ENCODE peak calls at places on chromosomes 5 and 9, in four cellular contexts. One of them, this sample, is unnamed.

GRCh38 chr9:28365736-28366135 is 792.5 kb upstream of the C9orf72 start:
- DNase-seq in foreskin fibroblast: no peak
- DNase-seq in AG10803: no peak
- DNase-seq in testis: no peak
- DNase-seq in this sample: no peak

GRCh38 chr5:34684281-34684979 is 28.3 kb downstream of the RAI14 start:
- DNase-seq in foreskin fibroblast: no peak
- DNase-seq in AG10803: peak
- DNase-seq in testis: no peak
- DNase-seq in this sample: no peak

GRCh38 chr9:38284768-38285080 is 107.8 kb upstream of the ALDH1B1 start:
- DNase-seq in foreskin fibroblast: no peak
- DNase-seq in AG10803: no peak
- DNase-seq in testis: no peak
- DNase-seq in this sample: no peak

GRCh38 chr5:126007841-126008240 is 415.4 kb upstream of the GRAMD2B start:
- DNase-seq in AG10803: no peak
- DNase-seq in foreskin fibroblast: peak
- DNase-seq in testis: no peak
- DNase-seq in this sample: no peak

GRCh38 chr9:72509053-72509452 is 12.4 kb upstream of the TMC1 start:
- DNase-seq in foreskin fibroblast: peak
- DNase-seq in AG10803: peak
- DNase-seq in testis: no peak
- DNase-seq in this sample: no peak

GRCh38 chr5:169637856-169638190 is 748 bp downstream of the DOCK2 start:
- DNase-seq in testis: peak
- DNase-seq in AG10803: no peak
- DNase-seq in foreskin fibroblast: no peak
- DNase-seq in this sample: no peak

GRCh38 chr9:131618785-131619184 is 73.5 kb downstream of the PRRT1B start:
- DNase-seq in testis: no peak
- DNase-seq in AG10803: no peak
- DNase-seq in foreskin fibroblast: no peak
- DNase-seq in this sample: no peak

GRCh38 chr5:179307931-179308471 is 37.3 kb downstream of the ADAMTS2 start:
- DNase-seq in AG10803: no peak
- DNase-seq in foreskin fibroblast: no peak
- DNase-seq in testis: no peak
- DNase-seq in this sample: no peak

GRCh38 chr9:128384801-128385492 is 13.8 kb downstream of the URM1 start:
- DNase-seq in AG10803: no peak
- DNase-seq in foreskin fibroblast: no peak
- DNase-seq in testis: no peak
- DNase-seq in this sample: peak

GRCh38 chr9:5393497-5393896 is 44.2 kb downstream of the PLGRKT start:
- DNase-seq in testis: no peak
- DNase-seq in foreskin fibroblast: no peak
- DNase-seq in AG10803: no peak
- DNase-seq in this sample: no peak

GRCh38 chr5:84032404-84032803 is 311.7 kb upstream of the HAPLN1 start:
- DNase-seq in foreskin fibroblast: no peak
- DNase-seq in AG10803: peak
- DNase-seq in testis: no peak
- DNase-seq in this sample: no peak

GRCh38 chr5:54902817-54903473 is 82.4 kb downstream of the ESM1 start:
- DNase-seq in AG10803: peak
- DNase-seq in testis: no peak
- DNase-seq in foreskin fibroblast: no peak
- DNase-seq in this sample: no peak

GRCh38 chr5:60540855-60541805 is 158.8 kb downstream of the DEPDC1B start:
- DNase-seq in testis: no peak
- DNase-seq in AG10803: peak
- DNase-seq in foreskin fibroblast: peak
- DNase-seq in this sample: no peak

GRCh38 chr5:83891261-83891660 is 170.6 kb upstream of the HAPLN1 start:
- DNase-seq in foreskin fibroblast: no peak
- DNase-seq in testis: no peak
- DNase-seq in AG10803: peak
- DNase-seq in this sample: no peak

GRCh38 chr9:10232352-10232930 is 380.4 kb downstream of the PTPRD start:
- DNase-seq in testis: peak
- DNase-seq in foreskin fibroblast: no peak
- DNase-seq in AG10803: no peak
- DNase-seq in this sample: no peak

GRCh38 chr5:125455041-125455440 is 708.6 kb upstream of the ZNF608 start:
- DNase-seq in foreskin fibroblast: no peak
- DNase-seq in AG10803: no peak
- DNase-seq in testis: no peak
- DNase-seq in this sample: no peak

GRCh38 chr5:68290260-68290674 is 74.7 kb downstream of the PIK3R1 start:
- DNase-seq in AG10803: peak
- DNase-seq in testis: peak
- DNase-seq in foreskin fibroblast: peak
- DNase-seq in this sample: no peak

GRCh38 chr5:16727937-16728336 is 111.1 kb upstream of the RETREG1 start:
- DNase-seq in AG10803: no peak
- DNase-seq in testis: peak
- DNase-seq in foreskin fibroblast: no peak
- DNase-seq in this sample: no peak

GRCh38 chr9:76605271-76605670 is 146.3 kb downstream of the GCNT1 start:
- DNase-seq in foreskin fibroblast: no peak
- DNase-seq in testis: no peak
- DNase-seq in AG10803: no peak
- DNase-seq in this sample: no peak

GRCh38 chr5:134003064-134003956 is 1.5 kb downstream of the VDAC1 start:
- DNase-seq in AG10803: no peak
- DNase-seq in testis: no peak
- DNase-seq in foreskin fibroblast: no peak
- DNase-seq in this sample: no peak

GRCh38 chr5:67038817-67039603 is 157.6 kb downstream of the CD180 start:
- DNase-seq in foreskin fibroblast: peak
- DNase-seq in testis: no peak
- DNase-seq in AG10803: peak
- DNase-seq in this sample: no peak

GRCh38 chr9:128245293-128246151 is 30.3 kb downstream of the GOLGA2 start:
- DNase-seq in testis: no peak
- DNase-seq in AG10803: peak
- DNase-seq in foreskin fibroblast: peak
- DNase-seq in this sample: no peak

GRCh38 chr5:172492097-172492840 is 37.9 kb upstream of the SH3PXD2B start:
- DNase-seq in foreskin fibroblast: no peak
- DNase-seq in AG10803: no peak
- DNase-seq in testis: no peak
- DNase-seq in this sample: no peak

GRCh38 chr5:142246263-142246662 is 78.6 kb downstream of the SPRY4 start:
- DNase-seq in foreskin fibroblast: peak
- DNase-seq in AG10803: peak
- DNase-seq in testis: peak
- DNase-seq in this sample: no peak

DNA sequence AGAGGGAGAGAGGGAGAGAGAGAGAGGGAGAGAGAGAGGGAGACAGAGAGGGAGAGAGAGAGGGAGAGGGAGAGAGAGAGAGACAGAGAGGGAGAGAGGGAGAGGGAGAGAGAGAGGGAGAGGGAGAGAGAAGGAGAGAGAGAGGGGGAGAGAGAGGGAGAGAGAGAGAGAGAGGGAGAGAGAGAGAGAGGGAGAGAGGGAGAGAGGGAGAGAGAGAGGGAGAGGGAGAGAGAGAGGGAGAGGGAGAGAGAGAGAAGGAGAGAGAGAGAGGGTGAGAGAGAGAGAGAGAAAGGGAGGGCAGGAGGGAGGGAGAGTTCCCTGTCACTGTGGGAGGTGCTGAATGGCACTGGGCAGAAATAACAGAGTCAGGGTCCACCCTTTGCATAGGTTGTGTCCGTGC is 29.9 kb downstream of the ADAMTSL2 start:
- DNase-seq in AG10803: no peak
- DNase-seq in testis: no peak
- DNase-seq in foreskin fibroblast: no peak
- DNase-seq in this sample: no peak
- TF ChIP-seq CTCF in AG10803: no peak
- TF ChIP-seq CTCF in testis: no peak
- TF ChIP-seq CTCF in foreskin fibroblast: no peak
- TF ChIP-seq CTCF in this sample: no peak

GRCh38 chr9:34884732-34885131 is 73.4 kb upstream of the PHF24 start:
- DNase-seq in AG10803: no peak
- DNase-seq in testis: no peak
- DNase-seq in foreskin fibroblast: no peak
- DNase-seq in this sample: no peak
- H3K4me3 ChIP-seq in AG10803: no peak
- H3K4me3 ChIP-seq in testis: no peak
- H3K4me3 ChIP-seq in foreskin fibroblast: no peak
- H3K4me3 ChIP-seq in this sample: no peak

DNA sequence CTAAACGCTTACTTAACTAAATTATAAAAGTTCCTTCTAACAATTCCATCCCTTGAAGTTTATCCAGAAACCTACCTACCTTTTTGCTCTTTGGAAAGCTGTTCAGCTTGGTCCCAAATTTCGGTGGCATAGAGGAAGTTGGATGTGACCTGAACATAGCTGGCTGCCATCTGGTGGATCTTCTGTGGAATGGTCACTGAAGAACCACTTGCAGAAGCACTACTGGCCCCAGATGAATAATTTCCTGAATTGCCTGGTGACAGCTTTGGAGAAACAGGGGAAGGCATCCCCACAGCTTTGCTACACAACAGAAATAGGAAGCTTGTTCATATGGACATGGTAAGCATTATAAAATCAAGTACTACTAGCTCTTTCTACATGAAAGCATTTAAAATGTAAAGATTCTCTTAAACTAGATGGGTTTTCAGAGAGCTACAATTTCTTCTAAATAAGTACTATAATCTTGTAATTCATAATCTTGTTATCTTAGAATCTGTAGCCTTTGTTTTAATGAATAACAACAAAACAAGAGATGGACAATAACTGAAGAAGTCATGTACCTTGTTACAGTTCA is 9.9 kb downstream of the LEAP2 start:
- DNase-seq in testis: peak
- DNase-seq in AG10803: peak
- DNase-seq in foreskin fibroblast: peak
- DNase-seq in this sample: peak
- TF ChIP-seq CTCF in testis: no peak
- TF ChIP-seq CTCF in AG10803: peak
- TF ChIP-seq CTCF in foreskin fibroblast: peak
- TF ChIP-seq CTCF in this sample: peak

GRCh38 chr5:43001748-43002147 is 38.4 kb downstream of the ANXA2R start:
- DNase-seq in testis: no peak
- DNase-seq in AG10803: no peak
- DNase-seq in foreskin fibroblast: no peak
- DNase-seq in this sample: no peak

GRCh38 chr5:42995152-42995751 is 44.9 kb downstream of the ANXA2R start:
- DNase-seq in foreskin fibroblast: no peak
- DNase-seq in AG10803: peak
- DNase-seq in testis: no peak
- DNase-seq in this sample: no peak

GRCh38 chr5:43000198-43000840 is 39.8 kb downstream of the ANXA2R start:
- DNase-seq in testis: peak
- DNase-seq in AG10803: peak
- DNase-seq in foreskin fibroblast: no peak
- DNase-seq in this sample: no peak

GRCh38 chr5:43006411-43007202 is 33.5 kb downstream of the ANXA2R start:
- DNase-seq in testis: no peak
- DNase-seq in AG10803: peak
- DNase-seq in foreskin fibroblast: no peak
- DNase-seq in this sample: no peak

DNA sequence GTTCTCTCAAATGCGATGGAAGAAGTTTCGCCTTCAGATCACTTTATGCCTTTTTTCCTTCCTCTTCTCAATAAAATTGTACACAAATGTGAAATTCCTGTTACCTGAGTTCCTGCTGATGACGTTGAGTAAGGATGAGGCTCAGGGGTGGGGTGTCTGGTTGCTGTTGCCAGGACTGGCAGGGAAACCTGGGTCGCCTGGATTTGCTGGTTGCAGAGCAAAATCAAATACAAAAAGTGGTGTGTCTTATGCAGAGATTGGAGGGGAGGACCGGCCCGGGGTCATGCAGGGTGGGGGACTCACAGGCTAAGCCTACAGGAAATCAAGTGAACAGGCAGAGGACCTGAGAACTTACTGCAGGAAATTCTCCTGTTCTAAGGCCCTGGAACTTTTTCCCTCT is 39.2 kb downstream of the ANXA2R start:
- DNase-seq in AG10803: no peak
- DNase-seq in testis: no peak
- DNase-seq in foreskin fibroblast: no peak
- DNase-seq in this sample: no peak
- H3K4me3 ChIP-seq in AG10803: no peak
- H3K4me3 ChIP-seq in testis: peak
- H3K4me3 ChIP-seq in foreskin fibroblast: no peak
- H3K4me3 ChIP-seq in this sample: no peak

GRCh38 chr5:59218424-59219045 is 635.7 kb downstream of the RAB3C start:
- DNase-seq in AG10803: peak
- DNase-seq in foreskin fibroblast: no peak
- DNase-seq in testis: no peak
- DNase-seq in this sample: no peak
- TF ChIP-seq CTCF in AG10803: peak
- TF ChIP-seq CTCF in foreskin fibroblast: no peak
- TF ChIP-seq CTCF in testis: no peak
- TF ChIP-seq CTCF in this sample: no peak

GRCh38 chr5:100890514-100891008 is 12.5 kb downstream of the ST8SIA4 start:
- DNase-seq in AG10803: no peak
- DNase-seq in testis: no peak
- DNase-seq in foreskin fibroblast: no peak
- DNase-seq in this sample: no peak

GRCh38 chr5:100889165-100889564 is 13.9 kb downstream of the ST8SIA4 start:
- DNase-seq in testis: no peak
- DNase-seq in AG10803: no peak
- DNase-seq in foreskin fibroblast: no peak
- DNase-seq in this sample: no peak

DNA sequence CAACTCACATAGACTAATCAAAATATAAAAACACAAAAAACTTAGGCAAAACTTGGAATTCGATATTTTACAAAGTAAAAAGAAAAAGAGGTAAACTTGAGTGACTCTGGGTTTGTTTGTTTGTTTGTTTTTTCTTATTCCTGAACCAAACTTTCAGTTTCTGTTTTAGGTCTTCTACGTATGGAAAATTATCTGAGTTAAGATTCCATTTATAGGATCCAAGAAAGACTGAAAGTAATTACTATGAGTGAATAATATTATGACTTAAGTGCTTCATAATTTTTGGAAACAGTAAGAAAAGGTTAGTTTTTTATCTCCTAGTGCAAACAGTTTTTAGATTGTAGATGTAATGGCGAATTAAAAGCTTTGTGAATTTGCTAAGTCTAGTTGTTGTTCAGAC is 13.2 kb downstream of the ST8SIA4 start:
- DNase-seq in testis: no peak
- DNase-seq in AG10803: no peak
- DNase-seq in foreskin fibroblast: no peak
- DNase-seq in this sample: no peak
- H3K4me3 ChIP-seq in testis: no peak
- H3K4me3 ChIP-seq in AG10803: no peak
- H3K4me3 ChIP-seq in foreskin fibroblast: no peak
- H3K4me3 ChIP-seq in this sample: no peak

GRCh38 chr9:7206221-7206758 is 448.5 kb downstream of the KDM4C start:
- DNase-seq in testis: no peak
- DNase-seq in foreskin fibroblast: no peak
- DNase-seq in AG10803: no peak
- DNase-seq in this sample: no peak
- TF ChIP-seq CTCF in testis: no peak
- TF ChIP-seq CTCF in foreskin fibroblast: no peak
- TF ChIP-seq CTCF in AG10803: no peak
- TF ChIP-seq CTCF in this sample: no peak

This sample was measured in WERI-Rb-1.